ENCODE peak calls at places on chromosomes 12 and 14, in four cellular contexts. U is HL-60, S is psoas muscle, I is stomach. X is an unnamed sample.

GRCh38 chr12:107360472-107360871 is 267.1 kb upstream of the CRY1 start:
- DNase-seq in I (no peak), U (no peak), S (no peak), X (no peak)

GRCh38 chr12:77893918-77894317 is 63.2 kb downstream of the NAV3 start:
- DNase-seq in S (no peak), U (no peak), I (peak), X (no peak)

GRCh38 chr12:124938606-124939427 is 24.4 kb upstream of the UBC start:
- DNase-seq in I (peak), S (peak), U (no peak), X (peak)

GRCh38 chr12:123532808-123533649 is 490 bp downstream of the RILPL1 start:
- DNase-seq in S (peak), U (no peak), I (peak), X (peak)

GRCh38 chr14:75864352-75864751 is 117.4 kb downstream of the TGFB3 start:
- DNase-seq in I (no peak), U (no peak), S (no peak), X (no peak)

GRCh38 chr14:53032838-53033390 is 82.1 kb upstream of the FERMT2 start:
- DNase-seq in U (no peak), S (no peak), I (no peak), X (no peak)

GRCh38 chr14:68840454-68840853 is 47.6 kb upstream of the ZFP36L1 start:
- DNase-seq in S (no peak), U (no peak), I (no peak), X (no peak)

GRCh38 chr14:102908766-102909455 is 13.6 kb upstream of the AMN start:
- DNase-seq in S (no peak), I (no peak), U (no peak), X (no peak)

GRCh38 chr12:4116251-4117111 is 157.1 kb upstream of the CCND2 start:
- DNase-seq in S (no peak), I (no peak), U (no peak), X (no peak)

GRCh38 chr12:12704593-12705230 is 8.7 kb upstream of the GPR19 start:
- DNase-seq in S (no peak), U (peak), I (peak), X (peak)

GRCh38 chr14:61421212-61421923 is 100.0 kb downstream of the PRKCH start:
- DNase-seq in I (no peak), S (no peak), U (no peak), X (no peak)

GRCh38 chr12:92055877-92056276 is 89.8 kb downstream of the BTG1 start:
- DNase-seq in U (no peak), S (no peak), I (peak), X (no peak)

GRCh38 chr14:40096968-40097367 is 664.7 kb upstream of the FBXO33 start:
- DNase-seq in U (no peak), S (no peak), I (no peak), X (no peak)

GRCh38 chr12:79521576-79521975 is 169.2 kb downstream of the PAWR start:
- DNase-seq in I (no peak), U (no peak), S (no peak), X (no peak)

GRCh38 chr12:5220835-5221234 is 177.2 kb downstream of the KCNA5 start:
- DNase-seq in S (no peak), I (no peak), U (no peak), X (no peak)

GRCh38 chr12:56628671-56629458 is 1.3 kb downstream of the BAZ2A start:
- DNase-seq in S (peak), U (no peak), I (peak), X (peak)

GRCh38 chr12:12070674-12071661 is at the start of gene BCL2L14:
- DNase-seq in S (no peak), U (no peak), I (no peak), X (no peak)

GRCh38 chr12:51424662-51425539 is at the start of gene SLC4A8:
- DNase-seq in I (peak), U (no peak), S (peak), X (peak)

GRCh38 chr14:51395361-51395849 is 155.4 kb downstream of the TMX1 start:
- DNase-seq in I (no peak), S (peak), U (no peak), X (no peak)

GRCh38 chr14:26204954-26205479 is 392.8 kb downstream of the NOVA1 start:
- DNase-seq in I (peak), S (peak), U (no peak), X (peak)

GRCh38 chr12:132554857-132555630 is 55.3 kb downstream of the LRCOL1 start:
- DNase-seq in I (no peak), S (no peak), U (peak), X (peak)

GRCh38 chr12:49200882-49201594 is 12.2 kb upstream of the TUBA1A start:
- DNase-seq in S (no peak), U (peak), I (no peak), X (no peak)

GRCh38 chr14:98262566-98262965 is 1009.4 kb downstream of the BCL11B start:
- DNase-seq in I (no peak), U (no peak), S (no peak), X (no peak)

GRCh38 chr12:124655317-124656213 is 88.2 kb upstream of the NCOR2 start:
- DNase-seq in S (peak), I (peak), U (no peak), X (peak)

GRCh38 chr12:122318607-122319311 is 52.5 kb upstream of the VPS33A start:
- DNase-seq in I (no peak), S (no peak), U (no peak), X (no peak)

GRCh38 chr14:25132734-25133422 is 82.9 kb upstream of the STXBP6 start:
- DNase-seq in I (peak), S (peak), U (peak), X (peak)

GRCh38 chr12:123105427-123105826 is 45.5 kb downstream of the PITPNM2 start:
- DNase-seq in I (no peak), U (no peak), S (no peak), X (no peak)

GRCh38 chr12:127559349-127560040 is 707.5 kb upstream of the TMEM132C start:
- DNase-seq in I (peak), U (peak), S (peak), X (peak)

GRCh38 chr14:36553650-36554260 is 28.7 kb downstream of the NKX2-8 start:
- DNase-seq in U (peak), I (no peak), S (no peak), X (peak)

GRCh38 chr14:37150414-37150813 is 22.0 kb downstream of the SLC25A21 start:
- DNase-seq in U (no peak), S (no peak), I (no peak), X (peak)

GRCh38 chr12:131044760-131045381 is 91.2 kb downstream of the ADGRD1 start:
- DNase-seq in I (no peak), U (no peak), S (no peak), X (no peak)

GRCh38 chr14:34951286-34951685 is 31.5 kb upstream of the SRP54 start:
- DNase-seq in S (no peak), U (no peak), I (no peak), X (no peak)

GRCh38 chr14:34956906-34957305 is 25.9 kb upstream of the SRP54 start:
- DNase-seq in S (no peak), U (no peak), I (no peak), X (no peak)
- TF ChIP-seq CTCF in S (no peak), U (no peak), I (no peak), X (no peak)

DNA sequence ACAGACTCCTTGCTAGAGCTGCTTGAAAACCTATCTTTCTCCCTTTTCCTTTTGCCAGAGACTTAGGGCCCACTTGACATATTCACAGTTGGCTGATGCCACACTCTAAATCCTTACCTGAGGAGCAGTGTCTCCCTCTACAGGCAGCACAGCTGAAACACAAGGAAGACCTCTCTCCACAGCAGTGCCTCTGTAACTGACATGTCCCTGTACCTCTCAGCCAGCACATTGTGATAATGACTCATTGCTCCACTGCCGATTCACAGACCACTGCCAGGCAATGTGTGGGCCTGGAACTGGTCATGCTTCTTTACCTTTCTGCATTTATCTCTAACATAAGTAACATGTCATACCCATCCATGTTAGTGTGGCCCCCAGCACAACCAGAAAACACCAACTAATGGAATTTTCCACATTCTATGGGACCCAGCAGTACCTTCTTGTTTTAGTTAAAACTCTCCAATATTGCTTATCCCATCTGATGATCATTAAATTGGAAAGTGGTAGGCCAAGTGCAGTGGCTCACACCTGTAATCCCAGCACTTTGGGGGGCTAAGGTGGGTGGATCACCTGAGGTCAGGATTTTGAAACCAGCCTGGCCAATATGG is 56.5 kb downstream of the GTF2A1 start:
- DNase-seq in S (peak), U (peak), I (peak), X (peak)
- TF ChIP-seq CTCF in S (peak), U (peak), I (peak), X (peak)

GRCh38 chr14:56471056-56471455 is 108.5 kb upstream of the TMEM260 start:
- DNase-seq in I (no peak), S (no peak), U (no peak), X (no peak)

DNA sequence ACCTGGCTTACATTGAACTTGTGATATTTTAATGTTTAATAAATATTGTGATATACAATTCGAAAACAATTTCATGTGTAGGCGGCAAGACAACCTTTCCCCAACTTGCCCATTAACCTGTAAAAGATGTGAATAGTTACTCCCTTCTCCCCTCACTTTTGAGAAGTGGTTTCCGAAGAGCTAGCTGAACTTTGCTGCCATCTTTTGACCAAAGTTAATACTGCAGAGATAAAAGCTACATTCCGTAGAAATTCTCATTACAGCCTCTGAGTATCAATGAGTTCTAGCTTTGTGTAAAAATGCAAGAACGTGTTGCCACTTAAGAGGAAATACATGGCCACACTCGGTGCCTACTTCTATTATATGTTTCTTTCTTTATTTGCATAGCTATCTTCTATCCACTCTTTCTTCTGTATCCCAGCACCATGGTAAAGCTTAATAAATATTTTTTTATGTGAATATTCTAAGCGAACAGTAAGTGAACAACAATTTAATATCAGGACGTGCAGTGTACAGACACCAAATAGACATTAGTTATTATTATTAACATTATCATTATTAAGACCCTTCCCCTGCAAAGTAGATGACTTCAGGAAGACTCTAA is 105.1 kb upstream of the TMEM260 start:
- DNase-seq in U (no peak), S (no peak), I (no peak), X (peak)
- TF ChIP-seq CTCF in U (peak), S (peak), I (peak), X (peak)

GRCh38 chr14:92951912-92952471 is 29.0 kb downstream of the CHGA start:
- DNase-seq in S (peak), I (peak), U (peak), X (peak)
- TF ChIP-seq CTCF in S (peak), I (peak), U (peak), X (peak)

GRCh38 chr14:23729720-23730387 is 93.7 kb downstream of the DHRS2 start:
- DNase-seq in I (no peak), S (no peak), U (no peak), X (no peak)
- TF ChIP-seq CTCF in I (no peak), S (no peak), U (no peak), X (no peak)

DNA sequence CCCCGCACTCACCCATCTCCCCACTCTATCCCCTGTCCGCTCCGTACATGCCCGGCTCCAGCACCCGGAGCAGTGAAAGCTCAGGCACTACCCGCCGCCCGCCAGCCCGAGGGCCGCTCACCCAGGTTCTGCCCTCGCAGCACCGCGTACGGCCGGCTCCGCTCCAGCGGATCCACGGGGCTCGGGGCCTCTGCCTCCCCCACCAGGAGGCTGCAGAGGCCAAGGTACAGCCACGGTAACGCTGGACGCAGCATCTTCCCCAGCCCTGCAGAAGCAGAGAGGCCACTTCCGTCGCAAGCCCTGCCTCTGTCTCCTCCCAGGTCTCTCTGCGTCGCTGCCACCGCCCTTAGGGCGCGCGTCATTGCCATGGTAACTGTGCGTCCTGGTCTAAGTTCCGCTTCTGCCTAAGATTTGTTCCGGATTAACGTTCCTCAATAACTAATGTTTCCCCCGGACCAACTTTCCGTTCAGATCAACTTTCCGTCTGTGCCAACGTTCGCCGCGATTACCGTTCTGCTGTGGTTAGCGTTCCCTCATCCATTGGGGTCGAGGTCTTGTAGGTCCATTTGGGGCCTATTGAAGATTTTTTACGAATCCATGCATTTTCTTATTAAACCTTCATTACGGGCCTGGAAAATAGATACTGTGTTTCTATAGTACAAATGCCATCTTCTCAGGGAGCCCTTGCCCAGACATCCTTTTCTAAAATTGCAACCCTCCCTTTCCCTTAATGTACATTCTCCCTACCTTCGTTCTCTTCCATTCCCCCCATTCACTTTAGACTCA is at the start of gene C12orf76:
- DNase-seq in S (peak), I (peak), U (peak), X (peak)
- TF ChIP-seq CTCF in S (no peak), I (no peak), U (no peak), X (no peak)

DNA sequence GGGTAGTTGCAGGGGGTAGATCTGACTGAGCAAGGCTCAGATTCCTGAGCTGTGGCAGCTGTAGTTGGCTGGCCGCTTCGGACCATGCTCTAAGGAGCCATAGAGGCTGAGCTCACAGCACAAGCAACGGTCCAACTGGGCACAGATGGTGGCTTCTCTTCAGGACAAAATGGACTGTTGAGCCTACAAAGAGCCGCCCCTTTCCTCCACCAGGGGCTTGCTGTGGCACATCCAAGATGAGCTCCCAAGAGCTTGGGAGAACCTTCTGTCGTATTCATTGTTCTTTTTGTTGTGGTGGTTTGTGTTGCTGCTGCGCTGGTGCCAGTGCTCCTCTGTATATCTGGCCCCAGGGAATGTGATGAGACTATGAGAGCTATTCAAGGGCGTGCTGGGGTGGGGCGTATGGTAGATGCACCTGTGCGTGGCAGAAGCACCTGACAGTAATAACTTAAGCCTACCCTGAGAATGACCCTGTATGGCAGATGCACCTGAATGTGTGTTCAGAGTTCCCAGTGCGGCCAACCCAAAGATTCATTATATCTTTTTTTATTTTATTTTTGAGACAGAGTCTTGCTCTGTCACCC is 17.8 kb upstream of the LGALS3 start:
- DNase-seq in S (no peak), I (no peak), U (no peak), X (no peak)
- TF ChIP-seq CTCF in S (no peak), I (no peak), U (no peak), X (no peak)

X was measured in nephron progenitor cell.